ENCODE peak calls at places on chromosomes 3 and 15, in seven cellular contexts. One of them, this sample, is unnamed.

GRCh38 chr3:55175423-55175822 is 247.6 kb upstream of the LRTM1 start:
- DNase-seq in heart left ventricle: no peak
- DNase-seq in ovary: no peak
- DNase-seq in adrenal gland: no peak
- DNase-seq in esophagus squamous epithelium: no peak
- DNase-seq in erythroblast: no peak
- DNase-seq in tibial nerve: no peak
- DNase-seq in this sample: no peak

GRCh38 chr3:33855884-33856546 is 57.6 kb downstream of the PDCD6IP start:
- DNase-seq in heart left ventricle: no peak
- DNase-seq in ovary: no peak
- DNase-seq in adrenal gland: no peak
- DNase-seq in esophagus squamous epithelium: no peak
- DNase-seq in erythroblast: no peak
- DNase-seq in tibial nerve: no peak
- DNase-seq in this sample: no peak

GRCh38 chr3:154040283-154040682 is 80.9 kb upstream of the ARHGEF26 start:
- DNase-seq in heart left ventricle: no peak
- DNase-seq in ovary: no peak
- DNase-seq in adrenal gland: no peak
- DNase-seq in esophagus squamous epithelium: no peak
- DNase-seq in erythroblast: peak
- DNase-seq in tibial nerve: no peak
- DNase-seq in this sample: no peak

GRCh38 chr15:99845009-99845408 is 111.8 kb upstream of the LYSMD4 start:
- DNase-seq in heart left ventricle: no peak
- DNase-seq in ovary: no peak
- DNase-seq in adrenal gland: no peak
- DNase-seq in esophagus squamous epithelium: no peak
- DNase-seq in erythroblast: no peak
- DNase-seq in tibial nerve: no peak
- DNase-seq in this sample: no peak

GRCh38 chr15:73440571-73440970 is 2.4 kb upstream of the REC114 start:
- DNase-seq in heart left ventricle: no peak
- DNase-seq in ovary: no peak
- DNase-seq in adrenal gland: no peak
- DNase-seq in esophagus squamous epithelium: no peak
- DNase-seq in erythroblast: no peak
- DNase-seq in tibial nerve: no peak
- DNase-seq in this sample: no peak

GRCh38 chr15:65653341-65653740 is 31.6 kb downstream of the SLC24A1 start:
- DNase-seq in heart left ventricle: no peak
- DNase-seq in ovary: no peak
- DNase-seq in adrenal gland: no peak
- DNase-seq in esophagus squamous epithelium: no peak
- DNase-seq in erythroblast: no peak
- DNase-seq in tibial nerve: no peak
- DNase-seq in this sample: no peak

GRCh38 chr3:23945903-23946751 is 1.0 kb downstream of the NR1D2 start:
- DNase-seq in heart left ventricle: peak
- DNase-seq in ovary: peak
- DNase-seq in adrenal gland: peak
- DNase-seq in esophagus squamous epithelium: peak
- DNase-seq in erythroblast: peak
- DNase-seq in tibial nerve: peak
- DNase-seq in this sample: peak

GRCh38 chr15:38531509-38531908 is 33.1 kb downstream of the RASGRP1 start:
- DNase-seq in heart left ventricle: no peak
- DNase-seq in ovary: no peak
- DNase-seq in adrenal gland: peak
- DNase-seq in esophagus squamous epithelium: no peak
- DNase-seq in erythroblast: no peak
- DNase-seq in tibial nerve: no peak
- DNase-seq in this sample: no peak

GRCh38 chr3:180680097-180680430 is 775 bp upstream of the CCDC39 start:
- DNase-seq in heart left ventricle: no peak
- DNase-seq in ovary: peak
- DNase-seq in adrenal gland: peak
- DNase-seq in esophagus squamous epithelium: no peak
- DNase-seq in erythroblast: peak
- DNase-seq in tibial nerve: no peak
- DNase-seq in this sample: no peak

GRCh38 chr3:151770941-151771340 is 37.2 kb downstream of the AADACL2 start:
- DNase-seq in heart left ventricle: peak
- DNase-seq in ovary: peak
- DNase-seq in adrenal gland: peak
- DNase-seq in esophagus squamous epithelium: no peak
- DNase-seq in erythroblast: no peak
- DNase-seq in tibial nerve: peak
- DNase-seq in this sample: no peak

GRCh38 chr3:12746419-12746818 is 12.6 kb downstream of the TMEM40 start:
- DNase-seq in heart left ventricle: no peak
- DNase-seq in ovary: no peak
- DNase-seq in adrenal gland: no peak
- DNase-seq in esophagus squamous epithelium: no peak
- DNase-seq in erythroblast: no peak
- DNase-seq in tibial nerve: no peak
- DNase-seq in this sample: no peak

GRCh38 chr3:185727873-185728272 is 97.0 kb downstream of the IGF2BP2 start:
- DNase-seq in heart left ventricle: no peak
- DNase-seq in ovary: no peak
- DNase-seq in adrenal gland: no peak
- DNase-seq in esophagus squamous epithelium: no peak
- DNase-seq in erythroblast: no peak
- DNase-seq in tibial nerve: no peak
- DNase-seq in this sample: no peak

GRCh38 chr3:125313060-125313635 is 62.0 kb downstream of the ZNF148 start:
- DNase-seq in heart left ventricle: no peak
- DNase-seq in ovary: no peak
- DNase-seq in adrenal gland: no peak
- DNase-seq in esophagus squamous epithelium: no peak
- DNase-seq in erythroblast: peak
- DNase-seq in tibial nerve: no peak
- DNase-seq in this sample: no peak

GRCh38 chr3:104396974-104397669 is 969.6 kb upstream of the ALCAM start:
- DNase-seq in heart left ventricle: no peak
- DNase-seq in ovary: no peak
- DNase-seq in adrenal gland: no peak
- DNase-seq in esophagus squamous epithelium: no peak
- DNase-seq in erythroblast: no peak
- DNase-seq in tibial nerve: no peak
- DNase-seq in this sample: no peak

GRCh38 chr3:149009732-149010131 is 18.4 kb downstream of the GYG1 start:
- DNase-seq in heart left ventricle: no peak
- DNase-seq in ovary: no peak
- DNase-seq in adrenal gland: no peak
- DNase-seq in esophagus squamous epithelium: no peak
- DNase-seq in erythroblast: no peak
- DNase-seq in tibial nerve: no peak
- DNase-seq in this sample: no peak

GRCh38 chr3:111332488-111333095 is 209.4 kb upstream of the CD96 start:
- DNase-seq in heart left ventricle: no peak
- DNase-seq in ovary: no peak
- DNase-seq in adrenal gland: no peak
- DNase-seq in esophagus squamous epithelium: no peak
- DNase-seq in erythroblast: no peak
- DNase-seq in tibial nerve: no peak
- DNase-seq in this sample: no peak

GRCh38 chr15:98330258-98330657 is 318.1 kb upstream of the IGF1R start:
- DNase-seq in heart left ventricle: no peak
- DNase-seq in ovary: no peak
- DNase-seq in adrenal gland: no peak
- DNase-seq in esophagus squamous epithelium: no peak
- DNase-seq in erythroblast: no peak
- DNase-seq in tibial nerve: no peak
- DNase-seq in this sample: no peak

GRCh38 chr3:68162644-68163043 is 508.2 kb upstream of the SUCLG2 start:
- DNase-seq in heart left ventricle: no peak
- DNase-seq in ovary: no peak
- DNase-seq in adrenal gland: no peak
- DNase-seq in esophagus squamous epithelium: no peak
- DNase-seq in erythroblast: no peak
- DNase-seq in tibial nerve: no peak
- DNase-seq in this sample: no peak

GRCh38 chr3:172125963-172126403 is 86.6 kb downstream of the FNDC3B start:
- DNase-seq in heart left ventricle: peak
- DNase-seq in ovary: no peak
- DNase-seq in adrenal gland: peak
- DNase-seq in esophagus squamous epithelium: no peak
- DNase-seq in erythroblast: no peak
- DNase-seq in tibial nerve: no peak
- DNase-seq in this sample: no peak

GRCh38 chr3:59660852-59661624 is 611.2 kb upstream of the CFAP20DC start:
- DNase-seq in heart left ventricle: no peak
- DNase-seq in ovary: no peak
- DNase-seq in adrenal gland: no peak
- DNase-seq in esophagus squamous epithelium: no peak
- DNase-seq in erythroblast: no peak
- DNase-seq in tibial nerve: no peak
- DNase-seq in this sample: no peak

DNA sequence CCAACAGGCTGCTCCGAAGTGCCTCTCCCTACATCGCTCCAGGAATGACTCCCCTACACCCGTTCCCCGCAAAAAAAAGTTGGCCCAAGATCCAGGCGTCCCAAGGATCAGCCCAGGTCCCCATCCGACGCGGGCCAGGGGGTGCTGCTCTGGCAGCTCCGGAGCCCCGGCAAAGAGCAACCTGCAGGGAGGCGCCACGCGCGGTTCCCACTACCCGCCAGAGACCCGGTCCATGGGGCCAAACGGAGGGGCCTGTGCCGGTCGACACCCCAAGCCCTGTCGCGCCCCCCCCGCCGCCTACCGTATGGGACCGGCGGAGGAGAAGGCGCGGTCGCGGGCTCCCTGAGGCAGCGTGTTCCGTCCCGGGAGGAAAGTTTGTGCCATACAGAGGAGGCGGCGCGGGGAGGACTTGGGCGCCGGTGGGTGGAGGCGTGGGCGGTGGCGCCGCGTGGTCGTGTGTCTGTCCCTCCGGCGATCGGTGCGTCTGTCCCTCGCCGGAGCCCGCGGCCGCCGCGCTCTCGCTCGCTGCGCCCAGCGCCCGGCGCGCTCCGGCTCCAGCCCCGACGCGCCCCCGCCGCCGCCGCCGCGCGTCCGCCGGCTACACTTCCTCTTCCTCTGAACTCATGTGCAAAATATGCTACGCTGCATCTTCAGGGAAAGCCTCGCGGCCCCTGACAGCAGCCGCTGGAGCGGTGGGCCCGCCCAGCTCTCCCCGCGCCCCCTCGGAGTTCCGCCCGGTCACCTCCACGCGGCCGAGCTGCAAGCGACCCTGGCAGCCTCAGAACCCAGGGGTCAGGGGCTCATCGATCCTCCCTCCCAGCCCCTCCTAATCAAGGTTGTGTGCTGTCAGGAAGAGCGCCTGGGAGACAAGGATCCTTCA is at the start of gene RFTN1:
- DNase-seq in heart left ventricle: peak
- DNase-seq in ovary: peak
- DNase-seq in adrenal gland: peak
- DNase-seq in esophagus squamous epithelium: no peak
- DNase-seq in erythroblast: peak
- DNase-seq in tibial nerve: peak
- DNase-seq in this sample: peak
- TF ChIP-seq POLR2A in heart left ventricle: peak
- TF ChIP-seq POLR2A in ovary: no peak
- TF ChIP-seq POLR2A in adrenal gland: no peak
- TF ChIP-seq POLR2A in esophagus squamous epithelium: no peak
- TF ChIP-seq POLR2A in erythroblast: no peak
- TF ChIP-seq POLR2A in tibial nerve: peak
- TF ChIP-seq POLR2A in this sample: no peak

DNA sequence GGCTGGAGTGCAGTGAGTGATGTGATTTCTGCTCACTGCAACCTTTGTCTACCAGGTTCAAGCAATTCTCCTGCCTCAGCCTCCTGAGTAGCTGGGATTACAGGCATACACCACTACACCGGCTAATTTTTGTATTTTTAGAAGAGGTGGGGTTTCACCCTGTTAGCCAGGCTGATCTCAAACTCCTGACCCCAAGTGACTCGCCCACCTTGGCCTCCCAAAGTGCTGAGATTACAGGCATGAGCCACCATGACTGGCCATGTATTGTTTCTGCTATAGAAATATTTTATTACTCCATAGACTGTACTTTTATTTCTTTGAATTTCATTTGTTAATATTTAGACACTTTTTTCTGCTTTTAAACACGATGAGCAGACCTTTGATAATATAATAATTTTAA is 60.4 kb downstream of the GTF2E1 start:
- DNase-seq in heart left ventricle: no peak
- DNase-seq in ovary: no peak
- DNase-seq in adrenal gland: no peak
- DNase-seq in esophagus squamous epithelium: no peak
- DNase-seq in erythroblast: no peak
- DNase-seq in tibial nerve: no peak
- DNase-seq in this sample: no peak
- TF ChIP-seq POLR2A in heart left ventricle: no peak
- TF ChIP-seq POLR2A in ovary: no peak
- TF ChIP-seq POLR2A in adrenal gland: no peak
- TF ChIP-seq POLR2A in esophagus squamous epithelium: no peak
- TF ChIP-seq POLR2A in erythroblast: no peak
- TF ChIP-seq POLR2A in tibial nerve: no peak
- TF ChIP-seq POLR2A in this sample: no peak

GRCh38 chr15:48890375-48890972 is 12.5 kb downstream of the EID1 start:
- DNase-seq in heart left ventricle: no peak
- DNase-seq in ovary: no peak
- DNase-seq in adrenal gland: no peak
- DNase-seq in esophagus squamous epithelium: no peak
- DNase-seq in erythroblast: no peak
- DNase-seq in tibial nerve: no peak
- DNase-seq in this sample: no peak

GRCh38 chr15:48893311-48893710 is 15.4 kb downstream of the EID1 start:
- DNase-seq in heart left ventricle: no peak
- DNase-seq in ovary: no peak
- DNase-seq in adrenal gland: no peak
- DNase-seq in esophagus squamous epithelium: no peak
- DNase-seq in erythroblast: no peak
- DNase-seq in tibial nerve: no peak
- DNase-seq in this sample: no peak

GRCh38 chr15:48889925-48890324 is 12.0 kb downstream of the EID1 start:
- DNase-seq in heart left ventricle: no peak
- DNase-seq in ovary: no peak
- DNase-seq in adrenal gland: no peak
- DNase-seq in esophagus squamous epithelium: no peak
- DNase-seq in erythroblast: no peak
- DNase-seq in tibial nerve: no peak
- DNase-seq in this sample: no peak

GRCh38 chr15:48888836-48889235 is 10.9 kb downstream of the EID1 start:
- DNase-seq in heart left ventricle: no peak
- DNase-seq in ovary: no peak
- DNase-seq in adrenal gland: no peak
- DNase-seq in esophagus squamous epithelium: no peak
- DNase-seq in erythroblast: no peak
- DNase-seq in tibial nerve: no peak
- DNase-seq in this sample: no peak

GRCh38 chr15:48891229-48891765 is 13.4 kb downstream of the EID1 start:
- DNase-seq in heart left ventricle: no peak
- DNase-seq in ovary: no peak
- DNase-seq in adrenal gland: no peak
- DNase-seq in esophagus squamous epithelium: no peak
- DNase-seq in erythroblast: no peak
- DNase-seq in tibial nerve: no peak
- DNase-seq in this sample: no peak
- TF ChIP-seq POLR2A in heart left ventricle: no peak
- TF ChIP-seq POLR2A in ovary: no peak
- TF ChIP-seq POLR2A in adrenal gland: no peak
- TF ChIP-seq POLR2A in esophagus squamous epithelium: no peak
- TF ChIP-seq POLR2A in erythroblast: no peak
- TF ChIP-seq POLR2A in tibial nerve: no peak
- TF ChIP-seq POLR2A in this sample: no peak

GRCh38 chr15:51982013-51982769 is 10.6 kb upstream of the LEO1 start:
- DNase-seq in heart left ventricle: peak
- DNase-seq in ovary: no peak
- DNase-seq in adrenal gland: peak
- DNase-seq in esophagus squamous epithelium: no peak
- DNase-seq in erythroblast: peak
- DNase-seq in tibial nerve: no peak
- DNase-seq in this sample: no peak
- TF ChIP-seq POLR2A in heart left ventricle: no peak
- TF ChIP-seq POLR2A in ovary: no peak
- TF ChIP-seq POLR2A in adrenal gland: no peak
- TF ChIP-seq POLR2A in esophagus squamous epithelium: no peak
- TF ChIP-seq POLR2A in erythroblast: no peak
- TF ChIP-seq POLR2A in tibial nerve: no peak
- TF ChIP-seq POLR2A in this sample: no peak